ENCODE peak calls at places on chromosomes 13 and 19, in eight cellular contexts. R is COR-L47; Z is GM20000; U is stimulated activated CD8-positive, alpha-beta memory T cell treated with anti-CD3 and anti-CD28 coated beads, Interleukin-4, amount 100 ng/mL, for 1 hour; L is brain microvascular endothelial cell; S is hypothalamus; Q is activated naive CD8-positive, alpha-beta T cell treated with anti-CD3 and anti-CD28 coated beads for 36 hours; D is amniotic stem cell. A is an unnamed sample.

GRCh38 chr19:29771708-29772415 is 39.9 kb upstream of the CCNE1 start:
- DNase-seq in R (peak), Z (peak), U (no peak), L (peak), S (no peak), Q (peak), D (no peak), A (peak)

GRCh38 chr19:31992750-31993149 is 352.7 kb upstream of the ZNF507 start:
- DNase-seq in R (no peak), Z (no peak), U (no peak), L (no peak), S (no peak), Q (no peak), D (no peak), A (no peak)

GRCh38 chr13:42820450-42820849 is 39.1 kb downstream of the FAM216B start:
- DNase-seq in R (no peak), Z (no peak), U (no peak), L (no peak), S (no peak), Q (no peak), D (no peak), A (no peak)

GRCh38 chr13:44758595-44759221 is 182.6 kb upstream of the TSC22D1 start:
- DNase-seq in R (peak), Z (no peak), U (no peak), L (peak), S (no peak), Q (no peak), D (peak), A (no peak)

GRCh38 chr19:10288662-10289166 is 1.0 kb upstream of the ICAM5 start:
- DNase-seq in R (peak), Z (peak), U (no peak), L (no peak), S (no peak), Q (peak), D (no peak), A (peak)

GRCh38 chr19:46670874-46671273 is 9.9 kb upstream of the DACT3 start:
- DNase-seq in R (no peak), Z (no peak), U (no peak), L (no peak), S (no peak), Q (no peak), D (peak), A (no peak)

GRCh38 chr19:48121909-48122371 is 11.3 kb upstream of the PLA2G4C start:
- DNase-seq in R (no peak), Z (peak), U (no peak), L (no peak), S (no peak), Q (no peak), D (no peak), A (peak)

GRCh38 chr19:37988758-37989635 is 82.0 kb downstream of the SIPA1L3 start:
- DNase-seq in R (no peak), Z (no peak), U (no peak), L (peak), S (no peak), Q (no peak), D (no peak), A (no peak)

GRCh38 chr19:13880059-13880672 is 3.2 kb downstream of the NANOS3 start:
- DNase-seq in R (peak), Z (peak), U (peak), L (peak), S (peak), Q (peak), D (peak), A (peak)

GRCh38 chr13:44199627-44200207 is 173.9 kb upstream of the SERP2 start:
- DNase-seq in R (no peak), Z (no peak), U (no peak), L (no peak), S (no peak), Q (no peak), D (no peak), A (no peak)

GRCh38 chr13:98771838-98772611 is 19.6 kb upstream of the SLC15A1 start:
- DNase-seq in R (no peak), Z (no peak), U (no peak), L (no peak), S (no peak), Q (no peak), D (no peak), A (no peak)

GRCh38 chr13:95191821-95192220 is 109.4 kb downstream of the ABCC4 start:
- DNase-seq in R (peak), Z (peak), U (peak), L (peak), S (peak), Q (peak), D (peak), A (peak)